ENCODE peak calls at places on chromosome 13, in four cellular contexts. D, A, V and U are unnamed samples.

GRCh38 chr13:33743438-33744368 is 74.2 kb upstream of the RFC3 start:
- DNase-seq in D (peak), V (no peak), A (no peak), U (no peak)

GRCh38 chr13:23375007-23375971 is 58.2 kb downstream of the SACS start:
- DNase-seq in D (peak), A (peak), V (peak), U (peak)

GRCh38 chr13:28022848-28023518 is 34.5 kb upstream of the URAD start:
- DNase-seq in A (no peak), D (no peak), V (no peak), U (peak)

GRCh38 chr13:30898721-30899188 is 7.3 kb upstream of the MEDAG start:
- DNase-seq in V (no peak), A (no peak), D (no peak), U (no peak)

GRCh38 chr13:98142427-98143156 is at the start of gene FARP1:
- DNase-seq in V (no peak), D (peak), A (peak), U (no peak)

GRCh38 chr13:70386919-70387318 is 278.7 kb upstream of the KLHL1 start:
- DNase-seq in V (no peak), A (no peak), D (no peak), U (no peak)

GRCh38 chr13:97834255-97834654 is 119.2 kb upstream of the IPO5 start:
- DNase-seq in D (no peak), V (no peak), A (no peak), U (no peak)

GRCh38 chr13:102978168-102978567 is 88.0 kb downstream of the SLC10A2 start:
- DNase-seq in A (no peak), V (no peak), D (no peak), U (no peak)

GRCh38 chr13:114067381-114067885 is 65.0 kb downstream of the RASA3 start:
- DNase-seq in A (no peak), D (peak), V (no peak), U (no peak)

GRCh38 chr13:109273326-109273751 is 513.0 kb downstream of the IRS2 start:
- DNase-seq in D (no peak), V (no peak), A (no peak), U (no peak)

GRCh38 chr13:23074054-23074805 is 106.5 kb upstream of the SGCG start:
- DNase-seq in V (no peak), D (no peak), A (no peak), U (no peak)

GRCh38 chr13:110403721-110404120 is 96.6 kb downstream of the COL4A2 start:
- DNase-seq in A (no peak), D (no peak), V (no peak), U (no peak)

GRCh38 chr13:55062662-55063061 is 2034.0 kb downstream of the OLFM4 start:
- DNase-seq in V (no peak), D (no peak), A (no peak), U (no peak)

GRCh38 chr13:106568225-106569003 is 477 bp upstream of the ARGLU1 start:
- DNase-seq in D (no peak), A (no peak), V (no peak), U (no peak)

GRCh38 chr13:29907670-29908069 is 57.3 kb upstream of the UBL3 start:
- DNase-seq in V (no peak), D (no peak), A (no peak), U (no peak)

GRCh38 chr13:37923236-37923635 is 53.7 kb upstream of the TRPC4 start:
- DNase-seq in A (no peak), D (no peak), V (no peak), U (no peak)

GRCh38 chr13:48501705-48502104 is 31.2 kb downstream of the RCBTB2 start:
- DNase-seq in A (no peak), V (no peak), D (no peak), U (no peak)

GRCh38 chr13:36193151-36193855 is 21.1 kb downstream of the SOHLH2 start:
- DNase-seq in V (no peak), D (no peak), A (no peak), U (no peak)

GRCh38 chr13:43261018-43261417 is 237.6 kb downstream of the DNAJC15 start:
- DNase-seq in V (no peak), A (no peak), D (no peak), U (no peak)

GRCh38 chr13:108959254-108959653 is 329.8 kb downstream of the MYO16 start:
- DNase-seq in D (no peak), A (no peak), V (no peak), U (no peak)

GRCh38 chr13:76879876-76880270 is 6.3 kb downstream of the KCTD12 start:
- DNase-seq in A (no peak), V (no peak), D (no peak), U (no peak)

GRCh38 chr13:71621152-71622124 is 245.6 kb downstream of the DACH1 start:
- DNase-seq in A (no peak), D (no peak), V (no peak), U (no peak)